ENCODE peak calls at places on chromosomes 5 and 9, in nine cellular contexts. M is suprapubic skin; T is uterus; S is mammary epithelial cell; A is endodermal cell; R is AG04450; V is CD8-positive, alpha-beta T cell; E is tibial nerve; W is psoas muscle. L is an unnamed sample.

GRCh38 chr9:15136646-15137045 is 170.4 kb downstream of the TTC39B start:
- DNase-seq in W (no peak), A (peak; percentile 63), M (no peak), E (no peak), R (no peak), V (no peak), S (no peak), T (no peak), L (no peak)

GRCh38 chr9:86987900-86988299 is 40.6 kb upstream of the GAS1 start:
- DNase-seq in T (no peak), V (no peak), S (no peak), E (no peak), W (no peak), A (no peak), R (no peak), M (no peak), L (no peak)

GRCh38 chr9:119941081-119941480 is 571.8 kb upstream of the BRINP1 start:
- DNase-seq in R (no peak), S (no peak), M (no peak), A (no peak), E (no peak), V (no peak), T (no peak), W (no peak), L (no peak)

GRCh38 chr5:9932770-9933169 is 302.6 kb upstream of the TAS2R1 start:
- DNase-seq in T (no peak), M (no peak), A (no peak), W (no peak), S (peak; percentile 43), V (no peak), R (peak; percentile 18), E (no peak), L (no peak)

GRCh38 chr5:95471447-95471846 is 80.3 kb downstream of the FAM81B start:
- DNase-seq in E (no peak), W (no peak), A (no peak), T (no peak), R (no peak), S (no peak), M (no peak), V (no peak), L (no peak)

GRCh38 chr5:135133698-135134515 is 99.9 kb upstream of the PITX1 start:
- DNase-seq in S (no peak), M (no peak), E (no peak), T (no peak), R (no peak), V (no peak), W (no peak), A (peak; percentile 67), L (no peak)

GRCh38 chr9:110714314-110714713 is 45.7 kb downstream of the MUSK start:
- DNase-seq in T (no peak), A (peak; percentile 54), E (no peak), M (no peak), W (no peak), V (no peak), S (no peak), R (no peak), L (no peak)

GRCh38 chr5:36298546-36298945 is 3.2 kb downstream of the RANBP3L start:
- DNase-seq in R (no peak), E (no peak), V (no peak), M (no peak), T (no peak), S (no peak), A (no peak), W (no peak), L (no peak)

GRCh38 chr9:134897584-134898170 is 17.1 kb downstream of the FCN2 start:
- DNase-seq in A (no peak), E (no peak), W (no peak), M (no peak), T (no peak), V (no peak), S (no peak), R (no peak), L (no peak)

DNA sequence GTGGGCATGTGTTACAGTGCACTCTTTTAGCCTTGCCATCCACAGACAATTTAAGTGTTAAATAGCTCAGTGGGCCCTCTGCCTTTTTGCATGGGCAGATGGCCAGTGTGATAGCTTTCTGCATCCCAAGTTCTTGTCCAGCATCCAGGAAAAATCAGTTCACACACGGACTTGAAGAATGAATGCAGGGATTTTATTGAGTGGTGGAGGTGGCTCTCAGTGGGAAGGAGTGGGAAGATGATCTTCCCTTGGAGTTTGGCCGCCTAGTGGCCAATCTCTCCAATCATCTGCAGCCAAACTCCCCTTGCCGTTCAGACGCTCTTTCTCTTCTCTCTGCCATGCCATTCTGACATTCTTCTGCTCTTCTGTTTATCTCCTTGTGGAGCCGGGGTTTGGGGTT is 322.4 kb upstream of the GRAMD2B start:
- DNase-seq in E (no peak), W (no peak), T (no peak), V (no peak), R (no peak), S (no peak), A (peak; percentile 54), M (no peak), L (no peak)
- TF ChIP-seq CTCF in E (no peak), W (no peak), T (no peak), V (no peak), R (peak; percentile 49), S (peak; percentile 38), A (peak; percentile 71), M (no peak), L (no peak)

GRCh38 chr5:180647941-180648500 is 1.4 kb downstream of the FLT4 start:
- DNase-seq in A (no peak), S (no peak), T (peak; percentile 8), M (peak; percentile 46), V (no peak), R (no peak), E (no peak), W (no peak), L (no peak)

GRCh38 chr5:180649297-180650039 is at the start of gene FLT4:
- DNase-seq in A (peak; percentile 69), W (no peak), T (peak; percentile 7), R (no peak), E (no peak), M (peak; percentile 47), V (no peak), S (no peak), L (no peak)

GRCh38 chr5:180647465-180647864 is 1.9 kb downstream of the FLT4 start:
- DNase-seq in E (no peak), T (peak; percentile 1), R (no peak), A (no peak), M (peak; percentile 37), V (no peak), S (no peak), W (no peak), L (no peak)

GRCh38 chr5:180646963-180647305 is 2.5 kb downstream of the FLT4 start:
- DNase-seq in T (peak; percentile 3), M (no peak), R (no peak), E (no peak), V (no peak), W (no peak), S (no peak), A (no peak), L (no peak)

DNA sequence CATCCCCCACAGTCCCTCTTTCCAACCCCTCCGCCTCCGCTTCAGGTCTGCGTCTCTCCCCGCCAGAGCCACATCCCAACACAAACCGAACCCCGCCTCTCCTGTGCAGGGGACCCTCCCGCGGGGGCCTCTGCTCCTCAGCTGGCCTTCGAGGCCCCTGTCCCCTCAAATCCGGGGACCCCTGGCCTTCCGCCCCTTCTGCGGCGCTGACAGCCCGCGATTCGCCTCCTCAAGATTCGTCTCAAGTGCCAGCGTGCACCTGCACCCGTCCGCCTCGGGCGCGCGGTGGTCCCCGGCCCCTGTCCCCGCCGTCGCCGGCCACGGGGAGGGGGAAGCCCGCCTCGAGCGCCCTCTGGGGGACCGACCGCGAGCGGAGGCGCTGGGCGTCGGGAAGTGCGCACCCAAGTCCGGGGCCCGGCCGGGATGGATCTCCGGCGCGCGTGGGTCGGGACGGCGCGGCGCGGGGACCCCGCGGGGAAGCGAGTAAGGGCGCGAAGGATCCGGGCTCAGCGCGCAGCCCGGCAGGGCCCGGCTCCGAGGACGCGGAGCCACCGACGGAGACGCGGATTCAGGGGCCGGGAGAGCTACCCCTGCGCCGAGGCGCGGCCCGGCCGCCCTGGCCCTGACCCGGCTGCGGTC is 623 bp downstream of the FLT4 start:
- DNase-seq in V (peak; percentile 61), W (no peak), R (no peak), E (no peak), M (peak; percentile 40), S (no peak), T (peak; percentile 10), A (peak; percentile 87), L (no peak)
- H3K27me3 ChIP-seq in V (no peaks in the 10 kb centered on the region), W (peaks cover 79% of the 10 kb centered on the region), R (peaks cover 38% of the 10 kb centered on the region), E (peaks cover 67% of the 10 kb centered on the region), M (peaks cover 90% of the 10 kb centered on the region), S (peaks cover 31% of the 10 kb centered on the region), T (no peaks in the 10 kb centered on the region), A (peaks cover 68% of the 10 kb centered on the region), L (peaks cover 10% of the 10 kb centered on the region)

GRCh38 chr5:110221036-110221435 is 505.4 kb downstream of the TMEM232 start:
- DNase-seq in W (no peak), M (no peak), S (no peak), A (no peak), T (no peak), E (no peak), V (no peak), R (no peak), L (no peak)

GRCh38 chr5:110224050-110224449 is 502.4 kb downstream of the TMEM232 start:
- DNase-seq in S (no peak), T (no peak), M (no peak), E (no peak), A (no peak), W (no peak), R (no peak), V (no peak), L (no peak)

DNA sequence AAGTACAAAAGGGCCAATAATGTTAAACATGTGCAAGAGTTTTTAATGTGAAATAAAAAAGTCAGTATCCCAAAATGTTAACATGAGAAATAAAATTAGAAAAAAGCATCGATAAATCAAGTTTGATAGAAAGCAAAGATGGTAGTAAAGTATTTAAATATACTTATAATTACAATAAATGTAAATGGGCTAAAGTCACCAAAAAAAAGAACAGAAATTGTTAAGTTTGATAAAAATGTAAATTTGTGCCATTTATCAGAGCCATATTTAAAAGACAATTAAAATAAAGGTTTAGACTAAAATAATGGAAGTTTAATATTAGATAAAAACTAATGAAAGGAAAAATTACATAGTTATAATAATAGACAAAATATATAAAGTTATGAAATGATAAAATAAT is 500.5 kb downstream of the TMEM232 start:
- DNase-seq in W (no peak), M (no peak), E (no peak), S (no peak), V (no peak), R (no peak), T (no peak), A (no peak), L (no peak)
- H3K9me3 ChIP-seq in W (peaks cover 12% of the 10 kb centered on the region), M (peaks cover 12% of the 10 kb centered on the region), E (peaks cover 65% of the 10 kb centered on the region), S (no peaks in the 10 kb centered on the region), V (peaks cover 3% of the 10 kb centered on the region), R (peaks cover 18% of the 10 kb centered on the region), T (no peaks in the 10 kb centered on the region), A (peaks cover 19% of the 10 kb centered on the region), L (peaks cover 30% of the 10 kb centered on the region)

DNA sequence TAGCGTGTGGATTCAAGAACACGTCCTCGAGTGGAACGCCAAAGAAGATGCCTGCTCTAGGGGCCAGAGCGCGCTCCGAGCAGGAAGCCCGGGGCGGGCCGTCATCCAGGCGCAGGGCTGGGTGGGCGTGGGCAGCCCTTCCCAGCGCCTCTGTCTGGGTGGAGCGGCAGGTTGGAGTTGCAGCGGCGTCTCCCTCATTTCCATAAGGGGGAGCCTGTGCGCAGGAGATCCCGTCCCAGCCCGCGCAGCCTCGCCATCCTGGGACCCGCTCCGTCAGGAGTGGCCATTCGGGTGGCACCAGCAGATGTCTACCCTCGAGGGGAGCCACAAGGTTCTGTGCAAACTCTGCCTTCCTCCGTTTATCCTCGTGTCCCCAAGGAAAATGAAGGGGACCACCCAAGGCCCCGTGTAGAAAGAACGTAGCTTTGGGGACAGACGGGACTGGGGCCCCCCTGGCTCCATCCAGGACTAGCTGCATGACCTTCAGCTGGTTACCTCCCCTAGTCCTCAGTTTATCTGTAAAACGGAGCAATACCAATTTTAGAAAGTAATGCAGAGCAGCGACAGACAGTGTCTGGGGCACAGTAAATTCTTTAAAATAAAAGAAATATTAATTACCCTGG is 155.5 kb upstream of the SMIM23 start:
- DNase-seq in R (peak; percentile 11), A (peak; percentile 92), V (no peak), E (no peak), W (peak; percentile 57), M (no peak), T (peak; percentile 50), S (peak; percentile 40), L (no peak)
- TF ChIP-seq CTCF in R (peak; percentile 69), A (peak; percentile 79), V (no peak), E (peak; percentile 33), W (peak; percentile 26), M (peak; percentile 33), T (peak; percentile 51), S (no peak), L (no peak)

L was measured in CD4-positive, alpha-beta T cell.